ENCODE peak calls at places on chromosomes 13 and 19, in nine cellular contexts. One of them, this sample, is unnamed. For H3K4me1 and H3K27me3, the result is how much of the 10 kb centered on the place peaks cover.

GRCh38 chr19:8631425-8631819 is 989 bp downstream of the NFILZ start:
- DNase-seq in left ventricle myocardium inferior: no peak
- DNase-seq in CD4-positive, CD25-positive, alpha-beta regulatory T cell: no peak
- DNase-seq in mesendoderm: peak
- DNase-seq in transverse colon: peak
- DNase-seq in CD8-positive, alpha-beta memory T cell: no peak
- DNase-seq in PC-3: no peak
- DNase-seq in suprapubic skin: no peak
- DNase-seq in tibial artery: peak
- DNase-seq in this sample: no peak

GRCh38 chr19:50159078-50159477 is 4.0 kb downstream of the IZUMO2 start:
- DNase-seq in left ventricle myocardium inferior: no peak
- DNase-seq in CD4-positive, CD25-positive, alpha-beta regulatory T cell: no peak
- DNase-seq in mesendoderm: no peak
- DNase-seq in transverse colon: no peak
- DNase-seq in CD8-positive, alpha-beta memory T cell: no peak
- DNase-seq in PC-3: no peak
- DNase-seq in suprapubic skin: no peak
- DNase-seq in tibial artery: no peak
- DNase-seq in this sample: no peak

GRCh38 chr19:51016798-51017683 is 2.5 kb downstream of the KLK10 start:
- DNase-seq in left ventricle myocardium inferior: no peak
- DNase-seq in CD4-positive, CD25-positive, alpha-beta regulatory T cell: no peak
- DNase-seq in mesendoderm: peak
- DNase-seq in transverse colon: peak
- DNase-seq in CD8-positive, alpha-beta memory T cell: no peak
- DNase-seq in PC-3: peak
- DNase-seq in suprapubic skin: no peak
- DNase-seq in tibial artery: no peak
- DNase-seq in this sample: no peak

GRCh38 chr19:33403973-33404304 is 30.4 kb downstream of the CEBPG start:
- DNase-seq in left ventricle myocardium inferior: peak
- DNase-seq in CD4-positive, CD25-positive, alpha-beta regulatory T cell: no peak
- DNase-seq in mesendoderm: no peak
- DNase-seq in transverse colon: no peak
- DNase-seq in CD8-positive, alpha-beta memory T cell: peak
- DNase-seq in PC-3: no peak
- DNase-seq in suprapubic skin: no peak
- DNase-seq in tibial artery: no peak
- DNase-seq in this sample: no peak

GRCh38 chr13:105774739-105775460 is 760.6 kb downstream of the EFNB2 start:
- DNase-seq in left ventricle myocardium inferior: no peak
- DNase-seq in CD4-positive, CD25-positive, alpha-beta regulatory T cell: no peak
- DNase-seq in mesendoderm: peak
- DNase-seq in transverse colon: no peak
- DNase-seq in CD8-positive, alpha-beta memory T cell: no peak
- DNase-seq in PC-3: peak
- DNase-seq in suprapubic skin: no peak
- DNase-seq in tibial artery: no peak
- DNase-seq in this sample: no peak

GRCh38 chr19:32324631-32325215 is 20.7 kb upstream of the ZNF507 start:
- DNase-seq in left ventricle myocardium inferior: no peak
- DNase-seq in CD4-positive, CD25-positive, alpha-beta regulatory T cell: no peak
- DNase-seq in mesendoderm: no peak
- DNase-seq in transverse colon: no peak
- DNase-seq in CD8-positive, alpha-beta memory T cell: no peak
- DNase-seq in PC-3: no peak
- DNase-seq in suprapubic skin: no peak
- DNase-seq in tibial artery: no peak
- DNase-seq in this sample: no peak

GRCh38 chr13:90362718-90363117 is 984.8 kb upstream of the MIR17HG start:
- DNase-seq in left ventricle myocardium inferior: no peak
- DNase-seq in CD4-positive, CD25-positive, alpha-beta regulatory T cell: no peak
- DNase-seq in mesendoderm: no peak
- DNase-seq in transverse colon: no peak
- DNase-seq in CD8-positive, alpha-beta memory T cell: no peak
- DNase-seq in PC-3: no peak
- DNase-seq in suprapubic skin: no peak
- DNase-seq in tibial artery: no peak
- DNase-seq in this sample: no peak

GRCh38 chr13:68375004-68375403 is 1144.9 kb upstream of the PCDH9 start:
- DNase-seq in left ventricle myocardium inferior: no peak
- DNase-seq in CD4-positive, CD25-positive, alpha-beta regulatory T cell: no peak
- DNase-seq in mesendoderm: no peak
- DNase-seq in transverse colon: no peak
- DNase-seq in CD8-positive, alpha-beta memory T cell: no peak
- DNase-seq in PC-3: no peak
- DNase-seq in suprapubic skin: no peak
- DNase-seq in tibial artery: no peak
- DNase-seq in this sample: no peak

GRCh38 chr19:10086032-10086903 is at the start of gene SHFL:
- DNase-seq in left ventricle myocardium inferior: peak
- DNase-seq in CD4-positive, CD25-positive, alpha-beta regulatory T cell: peak
- DNase-seq in mesendoderm: no peak
- DNase-seq in transverse colon: peak
- DNase-seq in CD8-positive, alpha-beta memory T cell: peak
- DNase-seq in PC-3: peak
- DNase-seq in suprapubic skin: no peak
- DNase-seq in tibial artery: peak
- DNase-seq in this sample: peak

GRCh38 chr13:55244991-55245644 is 1895.6 kb upstream of the PRR20A start:
- DNase-seq in left ventricle myocardium inferior: no peak
- DNase-seq in CD4-positive, CD25-positive, alpha-beta regulatory T cell: no peak
- DNase-seq in mesendoderm: peak
- DNase-seq in transverse colon: no peak
- DNase-seq in CD8-positive, alpha-beta memory T cell: no peak
- DNase-seq in PC-3: no peak
- DNase-seq in suprapubic skin: no peak
- DNase-seq in tibial artery: no peak
- DNase-seq in this sample: no peak

GRCh38 chr13:44388427-44388826 is 14.8 kb downstream of the SERP2 start:
- DNase-seq in left ventricle myocardium inferior: peak
- DNase-seq in CD4-positive, CD25-positive, alpha-beta regulatory T cell: no peak
- DNase-seq in mesendoderm: peak
- DNase-seq in transverse colon: no peak
- DNase-seq in CD8-positive, alpha-beta memory T cell: no peak
- DNase-seq in PC-3: no peak
- DNase-seq in suprapubic skin: no peak
- DNase-seq in tibial artery: no peak
- DNase-seq in this sample: no peak

GRCh38 chr19:46722004-46722380 is 5.1 kb upstream of the PRKD2 start:
- DNase-seq in left ventricle myocardium inferior: no peak
- DNase-seq in CD4-positive, CD25-positive, alpha-beta regulatory T cell: no peak
- DNase-seq in mesendoderm: no peak
- DNase-seq in transverse colon: no peak
- DNase-seq in CD8-positive, alpha-beta memory T cell: no peak
- DNase-seq in PC-3: no peak
- DNase-seq in suprapubic skin: no peak
- DNase-seq in tibial artery: no peak
- DNase-seq in this sample: no peak

GRCh38 chr13:69324109-69324886 is 783.3 kb upstream of the ATXN8OS start:
- DNase-seq in left ventricle myocardium inferior: no peak
- DNase-seq in CD4-positive, CD25-positive, alpha-beta regulatory T cell: no peak
- DNase-seq in mesendoderm: no peak
- DNase-seq in transverse colon: no peak
- DNase-seq in CD8-positive, alpha-beta memory T cell: no peak
- DNase-seq in PC-3: peak
- DNase-seq in suprapubic skin: no peak
- DNase-seq in tibial artery: no peak
- DNase-seq in this sample: no peak

GRCh38 chr19:11887618-11888531 is at the start of gene ZNF69:
- DNase-seq in left ventricle myocardium inferior: peak
- DNase-seq in CD4-positive, CD25-positive, alpha-beta regulatory T cell: peak
- DNase-seq in mesendoderm: peak
- DNase-seq in transverse colon: peak
- DNase-seq in CD8-positive, alpha-beta memory T cell: peak
- DNase-seq in PC-3: peak
- DNase-seq in suprapubic skin: peak
- DNase-seq in tibial artery: peak
- DNase-seq in this sample: peak

GRCh38 chr13:42702726-42703125 is 78.7 kb upstream of the FAM216B start:
- DNase-seq in left ventricle myocardium inferior: no peak
- DNase-seq in CD4-positive, CD25-positive, alpha-beta regulatory T cell: no peak
- DNase-seq in mesendoderm: no peak
- DNase-seq in transverse colon: no peak
- DNase-seq in CD8-positive, alpha-beta memory T cell: no peak
- DNase-seq in PC-3: no peak
- DNase-seq in suprapubic skin: no peak
- DNase-seq in tibial artery: no peak
- DNase-seq in this sample: no peak

GRCh38 chr19:48959341-48960239 is 4.9 kb downstream of the BAX start:
- DNase-seq in left ventricle myocardium inferior: no peak
- DNase-seq in CD4-positive, CD25-positive, alpha-beta regulatory T cell: no peak
- DNase-seq in mesendoderm: no peak
- DNase-seq in transverse colon: no peak
- DNase-seq in CD8-positive, alpha-beta memory T cell: no peak
- DNase-seq in PC-3: no peak
- DNase-seq in suprapubic skin: no peak
- DNase-seq in tibial artery: no peak
- DNase-seq in this sample: no peak
- H3K4me1 ChIP-seq in left ventricle myocardium inferior: under half
- H3K4me1 ChIP-seq in CD4-positive, CD25-positive, alpha-beta regulatory T cell: under half
- H3K4me1 ChIP-seq in mesendoderm: under half
- H3K4me1 ChIP-seq in transverse colon: under half
- H3K4me1 ChIP-seq in CD8-positive, alpha-beta memory T cell: under half
- H3K4me1 ChIP-seq in PC-3: under half
- H3K4me1 ChIP-seq in suprapubic skin: under half
- H3K4me1 ChIP-seq in tibial artery: under half
- H3K4me1 ChIP-seq in this sample: under half

DNA sequence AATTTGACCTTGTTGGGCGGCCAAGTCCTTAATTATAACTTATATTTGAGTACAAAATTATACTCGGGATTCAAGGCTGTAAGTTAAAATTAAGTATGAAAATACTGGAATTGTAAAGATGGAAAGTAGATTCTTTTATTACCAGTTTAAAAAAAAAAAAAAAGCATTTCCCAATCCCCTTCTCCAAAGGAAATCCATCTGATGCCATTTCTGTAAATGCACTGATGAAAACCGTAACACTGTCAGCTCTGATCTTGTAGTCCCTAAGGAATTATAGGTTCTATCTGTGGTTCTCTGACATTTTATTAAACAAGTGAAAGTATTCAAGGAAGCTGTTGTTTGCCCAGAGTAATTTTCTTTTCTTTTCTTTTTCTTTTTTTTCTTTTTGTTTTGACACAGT is 41.6 kb upstream of the HNRNPA1L2 start:
- DNase-seq in left ventricle myocardium inferior: no peak
- DNase-seq in CD4-positive, CD25-positive, alpha-beta regulatory T cell: no peak
- DNase-seq in mesendoderm: no peak
- DNase-seq in transverse colon: no peak
- DNase-seq in CD8-positive, alpha-beta memory T cell: no peak
- DNase-seq in PC-3: no peak
- DNase-seq in suprapubic skin: no peak
- DNase-seq in tibial artery: no peak
- DNase-seq in this sample: no peak
- H3K27me3 ChIP-seq in left ventricle myocardium inferior: under half
- H3K27me3 ChIP-seq in CD4-positive, CD25-positive, alpha-beta regulatory T cell: under half
- H3K27me3 ChIP-seq in mesendoderm: under half
- H3K27me3 ChIP-seq in transverse colon: under half
- H3K27me3 ChIP-seq in CD8-positive, alpha-beta memory T cell: under half
- H3K27me3 ChIP-seq in PC-3: under half
- H3K27me3 ChIP-seq in suprapubic skin: under half
- H3K27me3 ChIP-seq in tibial artery: under half
- H3K27me3 ChIP-seq in this sample: under half

GRCh38 chr13:46607768-46608553 is 55.0 kb downstream of the LRCH1 start:
- DNase-seq in left ventricle myocardium inferior: no peak
- DNase-seq in CD4-positive, CD25-positive, alpha-beta regulatory T cell: no peak
- DNase-seq in mesendoderm: no peak
- DNase-seq in transverse colon: no peak
- DNase-seq in CD8-positive, alpha-beta memory T cell: no peak
- DNase-seq in PC-3: peak
- DNase-seq in suprapubic skin: no peak
- DNase-seq in tibial artery: no peak
- DNase-seq in this sample: no peak

GRCh38 chr13:46604226-46604968 is 51.4 kb downstream of the LRCH1 start:
- DNase-seq in left ventricle myocardium inferior: no peak
- DNase-seq in CD4-positive, CD25-positive, alpha-beta regulatory T cell: no peak
- DNase-seq in mesendoderm: peak
- DNase-seq in transverse colon: no peak
- DNase-seq in CD8-positive, alpha-beta memory T cell: no peak
- DNase-seq in PC-3: no peak
- DNase-seq in suprapubic skin: no peak
- DNase-seq in tibial artery: no peak
- DNase-seq in this sample: no peak

GRCh38 chr13:46606915-46607413 is 54.0 kb downstream of the LRCH1 start:
- DNase-seq in left ventricle myocardium inferior: no peak
- DNase-seq in CD4-positive, CD25-positive, alpha-beta regulatory T cell: no peak
- DNase-seq in mesendoderm: peak
- DNase-seq in transverse colon: no peak
- DNase-seq in CD8-positive, alpha-beta memory T cell: no peak
- DNase-seq in PC-3: no peak
- DNase-seq in suprapubic skin: no peak
- DNase-seq in tibial artery: no peak
- DNase-seq in this sample: no peak

GRCh38 chr13:46605089-46605488 is 52.1 kb downstream of the LRCH1 start:
- DNase-seq in left ventricle myocardium inferior: no peak
- DNase-seq in CD4-positive, CD25-positive, alpha-beta regulatory T cell: no peak
- DNase-seq in mesendoderm: no peak
- DNase-seq in transverse colon: no peak
- DNase-seq in CD8-positive, alpha-beta memory T cell: no peak
- DNase-seq in PC-3: no peak
- DNase-seq in suprapubic skin: no peak
- DNase-seq in tibial artery: no peak
- DNase-seq in this sample: no peak

DNA sequence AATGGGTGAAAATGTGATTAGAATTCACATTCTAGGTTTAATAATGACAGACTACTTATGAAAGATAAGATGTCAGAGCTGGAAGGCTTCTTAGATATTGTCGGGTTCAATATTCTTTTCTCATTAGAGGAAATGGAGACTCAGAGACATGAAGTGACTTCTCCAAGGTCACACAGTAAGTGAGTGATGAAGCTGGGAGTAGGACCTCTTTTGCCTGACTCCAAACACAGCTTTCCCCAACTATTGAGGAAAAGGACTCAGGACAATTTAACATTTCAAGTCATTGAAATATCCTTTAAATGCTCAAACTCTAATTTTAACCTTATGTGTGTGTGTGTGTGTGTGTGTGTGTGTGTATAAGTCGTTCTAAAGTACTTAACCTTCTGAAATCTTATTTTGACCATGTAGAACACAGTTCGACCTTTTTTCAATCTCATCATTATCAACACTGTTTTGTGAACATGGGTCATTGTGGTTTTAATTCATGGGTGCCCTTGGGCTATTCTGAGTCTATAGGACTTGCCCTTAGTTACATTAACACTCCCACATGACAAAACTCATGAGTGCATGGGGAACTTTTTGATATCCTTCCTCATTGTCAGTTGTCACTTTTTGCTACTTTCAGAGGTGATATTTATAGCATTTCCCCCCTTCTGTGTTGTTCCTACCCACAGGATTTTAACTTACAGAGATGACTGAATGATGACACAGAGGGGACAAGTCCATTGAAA is 53.0 kb downstream of the LRCH1 start:
- DNase-seq in left ventricle myocardium inferior: no peak
- DNase-seq in CD4-positive, CD25-positive, alpha-beta regulatory T cell: no peak
- DNase-seq in mesendoderm: no peak
- DNase-seq in transverse colon: no peak
- DNase-seq in CD8-positive, alpha-beta memory T cell: no peak
- DNase-seq in PC-3: peak
- DNase-seq in suprapubic skin: no peak
- DNase-seq in tibial artery: no peak
- DNase-seq in this sample: no peak
- H3K4me1 ChIP-seq in left ventricle myocardium inferior: half or more
- H3K4me1 ChIP-seq in CD4-positive, CD25-positive, alpha-beta regulatory T cell: under half
- H3K4me1 ChIP-seq in mesendoderm: under half
- H3K4me1 ChIP-seq in transverse colon: under half
- H3K4me1 ChIP-seq in CD8-positive, alpha-beta memory T cell: under half
- H3K4me1 ChIP-seq in PC-3: under half
- H3K4me1 ChIP-seq in suprapubic skin: half or more
- H3K4me1 ChIP-seq in tibial artery: under half
- H3K4me1 ChIP-seq in this sample: under half

GRCh38 chr13:111436446-111436845 is 116.0 kb downstream of the TEX29 start:
- DNase-seq in left ventricle myocardium inferior: no peak
- DNase-seq in CD4-positive, CD25-positive, alpha-beta regulatory T cell: no peak
- DNase-seq in mesendoderm: no peak
- DNase-seq in transverse colon: no peak
- DNase-seq in CD8-positive, alpha-beta memory T cell: no peak
- DNase-seq in PC-3: no peak
- DNase-seq in suprapubic skin: no peak
- DNase-seq in tibial artery: no peak
- DNase-seq in this sample: no peak
- H3K27me3 ChIP-seq in left ventricle myocardium inferior: under half
- H3K27me3 ChIP-seq in CD4-positive, CD25-positive, alpha-beta regulatory T cell: under half
- H3K27me3 ChIP-seq in mesendoderm: under half
- H3K27me3 ChIP-seq in transverse colon: under half
- H3K27me3 ChIP-seq in CD8-positive, alpha-beta memory T cell: under half
- H3K27me3 ChIP-seq in PC-3: under half
- H3K27me3 ChIP-seq in suprapubic skin: under half
- H3K27me3 ChIP-seq in tibial artery: under half
- H3K27me3 ChIP-seq in this sample: under half